ENCODE peak calls at places on chromosomes 2 and 18, in five cellular contexts. W is pulmonary artery endothelial cell; A is NCI-H2227 treated with DMSO at 0.1 percent for 48 hours; X is activated CD8-positive, alpha-beta memory T cell treated with anti-CD3 and anti-CD28 coated beads for 24 hours; J is T-cell. P is an unnamed sample.
A peak's percentile ranks its signal among the peaks of the same experiment; 100 is the strongest.

GRCh38 chr2:15663802-15664201 is 72.1 kb downstream of the DDX1 start:
- DNase-seq in W (no peak), A (no peak), J (no peak), X (no peak), P (no peak)

GRCh38 chr2:112821142-112821541 is 15.4 kb downstream of the IL1B start:
- DNase-seq in A (no peak), W (no peak), J (no peak), X (peak; percentile 65), P (no peak)

GRCh38 chr2:88549616-88550292 is 77.5 kb downstream of the EIF2AK3 start:
- DNase-seq in A (peak; percentile 16), X (no peak), J (no peak), W (no peak), P (peak; percentile 94)

GRCh38 chr2:56770490-56770889 is 586.7 kb downstream of the CCDC85A start:
- DNase-seq in W (no peak), J (no peak), A (no peak), X (no peak), P (no peak)

GRCh38 chr2:219500135-219500534 is 1.4 kb downstream of the GMPPA start:
- DNase-seq in J (no peak), X (no peak), W (no peak), A (no peak), P (peak; percentile 78)

GRCh38 chr18:2994603-2995432 is 18.1 kb downstream of the LPIN2 start:
- DNase-seq in J (peak; percentile 66), W (no peak), A (no peak), X (peak; percentile 85), P (peak; percentile 56)

GRCh38 chr2:232892221-232892620 is 22.2 kb downstream of the SNORC start:
- DNase-seq in J (no peak), X (no peak), A (no peak), W (no peak), P (no peak)

GRCh38 chr2:204479557-204479956 is 65.7 kb upstream of the PARD3B start:
- DNase-seq in J (no peak), X (no peak), W (peak; percentile 26), A (no peak), P (no peak)

GRCh38 chr2:232255033-232255432 is 123.5 kb upstream of the ALPP start:
- DNase-seq in X (no peak), W (no peak), A (no peak), J (no peak), P (no peak)

GRCh38 chr2:29632018-29632417 is 289.4 kb downstream of the ALK start:
- DNase-seq in A (no peak), W (no peak), J (no peak), X (no peak), P (no peak)

GRCh38 chr2:54999182-54999581 is 51.1 kb downstream of the RTN4 start:
- DNase-seq in X (no peak), W (no peak), J (no peak), A (peak; percentile 32), P (no peak)

GRCh38 chr2:45902952-45903351 is 251.5 kb downstream of the PRKCE start:
- DNase-seq in J (no peak), X (no peak), W (no peak), A (no peak), P (no peak)

GRCh38 chr2:1101982-1102381 is 151.3 kb downstream of the SNTG2 start:
- DNase-seq in W (no peak), A (no peak), X (no peak), J (no peak), P (no peak)

GRCh38 chr2:42369551-42370229 is 8.7 kb upstream of the COX7A2L start:
- DNase-seq in W (no peak), A (no peak), J (no peak), X (no peak), P (peak; percentile 12)

GRCh38 chr18:500230-500555 is 308 bp downstream of the COLEC12 start:
- DNase-seq in J (no peak), A (no peak), W (no peak), X (no peak), P (peak; percentile 65)

GRCh38 chr2:227717687-227718567 is at the start of gene SLC19A3:
- DNase-seq in J (no peak), X (no peak), A (peak; percentile 12), W (peak; percentile 30), P (peak; percentile 86)

GRCh38 chr18:74303936-74304335 is 11.7 kb upstream of the C18orf63 start:
- DNase-seq in J (no peak), W (no peak), X (no peak), A (no peak), P (no peak)

GRCh38 chr18:77566604-77567003 is 317.0 kb downstream of the GALR1 start:
- DNase-seq in X (no peak), A (no peak), J (no peak), W (no peak), P (no peak)

GRCh38 chr2:239472220-239472775 is 71.5 kb upstream of the HDAC4 start:
- DNase-seq in X (no peak), J (no peak), W (no peak), A (peak; percentile 48), P (no peak)

GRCh38 chr2:169732583-169733358 is 861 bp upstream of the KLHL23 start:
- DNase-seq in A (no peak), J (no peak), X (no peak), W (no peak), P (no peak)

GRCh38 chr18:48621240-48621639 is 82.4 kb downstream of the CTIF start:
- DNase-seq in W (no peak), J (no peak), A (no peak), X (no peak), P (peak; percentile 72)

GRCh38 chr2:164847966-164848365 is 6.3 kb upstream of the COBLL1 start:
- DNase-seq in W (no peak), A (peak; percentile 30), X (no peak), J (no peak), P (no peak)

GRCh38 chr2:164328310-164328709 is 293.0 kb downstream of the GRB14 start:
- DNase-seq in J (no peak), A (no peak), X (no peak), W (no peak), P (no peak)

GRCh38 chr2:158817596-158817995 is 22.5 kb downstream of the DAPL1 start:
- DNase-seq in X (no peak), A (no peak), W (no peak), J (no peak), P (no peak)

GRCh38 chr2:17326717-17327116 is 191.5 kb downstream of the RAD51AP2 start:
- DNase-seq in X (no peak), W (no peak), J (no peak), A (no peak), P (no peak)

GRCh38 chr2:85221291-85221690 is 88.1 kb downstream of the TCF7L1 start:
- DNase-seq in W (no peak), J (no peak), A (no peak), X (no peak), P (no peak)

GRCh38 chr2:51795248-51795888 is 763.4 kb upstream of the NRXN1 start:
- DNase-seq in W (no peak), A (no peak), J (no peak), X (no peak), P (peak; percentile 77)

P was measured in mesendoderm.